ENCODE peak calls at places on chromosomes 1 and 21, in four cellular contexts. N, P, I and V are unnamed samples.

GRCh38 chr1:65068202-65069011 is 79.6 kb upstream of the AK4 start:
- DNase-seq in N (peak), P (no peak), I (peak), V (peak)

GRCh38 chr1:239987103-239987745 is 104.5 kb upstream of the FMN2 start:
- DNase-seq in N (peak), P (peak), I (peak), V (peak)

GRCh38 chr1:234505774-234506114 is 26.8 kb upstream of the TARBP1 start:
- DNase-seq in N (no peak), P (no peak), I (peak), V (no peak)

GRCh38 chr1:109502368-109502851 is 7.1 kb downstream of the AMIGO1 start:
- DNase-seq in N (no peak), P (no peak), I (no peak), V (no peak)

GRCh38 chr21:39818557-39818956 is 48.7 kb upstream of the PCP4 start:
- DNase-seq in N (no peak), P (no peak), I (no peak), V (no peak)

GRCh38 chr1:7008975-7009740 is 223.9 kb downstream of the CAMTA1 start:
- DNase-seq in N (no peak), P (no peak), I (no peak), V (no peak)

GRCh38 chr1:214662386-214662785 is 59.4 kb downstream of the CENPF start:
- DNase-seq in N (no peak), P (no peak), I (no peak), V (no peak)

GRCh38 chr1:39409055-39409816 is 82.2 kb upstream of the BMP8A start:
- DNase-seq in N (peak), P (peak), I (peak), V (peak)

GRCh38 chr1:107277022-107277421 is 136.2 kb downstream of the NTNG1 start:
- DNase-seq in N (peak), P (no peak), I (peak), V (peak)

GRCh38 chr1:116289219-116289618 is 83.8 kb upstream of the ATP1A1 start:
- DNase-seq in N (no peak), P (no peak), I (no peak), V (no peak)

GRCh38 chr1:32651461-32652073 is 559 bp downstream of the RBBP4 start:
- DNase-seq in N (no peak), P (no peak), I (no peak), V (no peak)

GRCh38 chr21:25528511-25528910 is 78.8 kb downstream of the MRPL39 start:
- DNase-seq in N (no peak), P (no peak), I (no peak), V (no peak)

GRCh38 chr1:218585565-218586184 is 240.5 kb downstream of the TGFB2 start:
- DNase-seq in N (no peak), P (no peak), I (peak), V (peak)

GRCh38 chr1:207049974-207050391 is 1.0 kb downstream of the YOD1 start:
- DNase-seq in N (peak), P (no peak), I (peak), V (peak)

GRCh38 chr1:213326666-213327317 is 275.8 kb downstream of the RPS6KC1 start:
- DNase-seq in N (no peak), P (peak), I (peak), V (no peak)

GRCh38 chr1:232628335-232629214 is 1.4 kb downstream of the SIPA1L2 start:
- DNase-seq in N (peak), P (no peak), I (peak), V (peak)

GRCh38 chr21:34707876-34708325 is 39.1 kb downstream of the CLIC6 start:
- DNase-seq in N (no peak), P (no peak), I (no peak), V (no peak)

GRCh38 chr21:41133896-41134522 is 34.0 kb upstream of the BACE2 start:
- DNase-seq in N (peak), P (no peak), I (peak), V (peak)

GRCh38 chr1:1356166-1356795 is 2.1 kb downstream of the MXRA8 start:
- DNase-seq in N (no peak), P (no peak), I (no peak), V (no peak)

GRCh38 chr21:41641821-41642368 is 125.0 kb downstream of the RIPK4 start:
- DNase-seq in N (no peak), P (peak), I (peak), V (peak)

GRCh38 chr1:172678990-172679772 is 20.3 kb downstream of the FASLG start:
- DNase-seq in N (no peak), P (no peak), I (no peak), V (no peak)

GRCh38 chr1:2466834-2467554 is 9.1 kb upstream of the PLCH2 start:
- DNase-seq in N (no peak), P (no peak), I (no peak), V (no peak)

GRCh38 chr1:88691540-88691939 is 7.5 kb downstream of the PKN2 start:
- DNase-seq in N (no peak), P (no peak), I (no peak), V (no peak)

GRCh38 chr1:46487818-46488218 is 1.8 kb upstream of the DMBX1 start:
- DNase-seq in N (no peak), P (no peak), I (no peak), V (no peak)

GRCh38 chr21:45990049-45990711 is 8.6 kb downstream of the COL6A1 start:
- DNase-seq in N (no peak), P (peak), I (no peak), V (no peak)